ENCODE peak calls at places on chromosomes 7 and 10, in ten cellular contexts. One of them, this sample, is unnamed.

GRCh38 chr7:135197343-135197742 is 14.0 kb downstream of the WDR91 start:
- DNase-seq in activated T-helper 1 cell treated with anti-CD3 and anti-CD28 coated beads, Interleukin-12 subunit alpha, Interleukin-12 subunit beta, Interleukin-2, Interleukin-4 antibody, amounts not matched to agents 30 ng/mL and 10 ng/mL and 1 ng/mL, durations not matched to agents 14 hours and 24 hours and 36 hours: no peak
- DNase-seq in hippocampal formation: no peak
- DNase-seq in HCEC 1CT: no peak
- DNase-seq in activated T-helper 9 cell treated with anti-CD3 and anti-CD28 coated beads, Interleukin-2, amount 50 U/mL, for 16 hours: no peak
- DNase-seq in Panc1: no peak
- DNase-seq in AG10803: no peak
- DNase-seq in A172: no peak
- DNase-seq in non-pigmented ciliary epithelial cell: no peak
- DNase-seq in T follicular helper cell: no peak
- DNase-seq in this sample: no peak

GRCh38 chr10:11437391-11438241 is 173.8 kb downstream of the USP6NL start:
- DNase-seq in activated T-helper 1 cell treated with anti-CD3 and anti-CD28 coated beads, Interleukin-12 subunit alpha, Interleukin-12 subunit beta, Interleukin-2, Interleukin-4 antibody, amounts not matched to agents 30 ng/mL and 10 ng/mL and 1 ng/mL, durations not matched to agents 14 hours and 24 hours and 36 hours: no peak
- DNase-seq in hippocampal formation: no peak
- DNase-seq in HCEC 1CT: no peak
- DNase-seq in activated T-helper 9 cell treated with anti-CD3 and anti-CD28 coated beads, Interleukin-2, amount 50 U/mL, for 16 hours: no peak
- DNase-seq in Panc1: no peak
- DNase-seq in AG10803: no peak
- DNase-seq in A172: no peak
- DNase-seq in non-pigmented ciliary epithelial cell: no peak
- DNase-seq in T follicular helper cell: no peak
- DNase-seq in this sample: no peak

GRCh38 chr10:61136151-61136550 is 192.2 kb upstream of the RHOBTB1 start:
- DNase-seq in activated T-helper 1 cell treated with anti-CD3 and anti-CD28 coated beads, Interleukin-12 subunit alpha, Interleukin-12 subunit beta, Interleukin-2, Interleukin-4 antibody, amounts not matched to agents 30 ng/mL and 10 ng/mL and 1 ng/mL, durations not matched to agents 14 hours and 24 hours and 36 hours: no peak
- DNase-seq in hippocampal formation: no peak
- DNase-seq in HCEC 1CT: no peak
- DNase-seq in activated T-helper 9 cell treated with anti-CD3 and anti-CD28 coated beads, Interleukin-2, amount 50 U/mL, for 16 hours: no peak
- DNase-seq in Panc1: peak
- DNase-seq in AG10803: peak
- DNase-seq in A172: peak
- DNase-seq in non-pigmented ciliary epithelial cell: peak
- DNase-seq in T follicular helper cell: no peak
- DNase-seq in this sample: peak

GRCh38 chr10:124465003-124465776 is 3.6 kb downstream of the LHPP start:
- DNase-seq in activated T-helper 1 cell treated with anti-CD3 and anti-CD28 coated beads, Interleukin-12 subunit alpha, Interleukin-12 subunit beta, Interleukin-2, Interleukin-4 antibody, amounts not matched to agents 30 ng/mL and 10 ng/mL and 1 ng/mL, durations not matched to agents 14 hours and 24 hours and 36 hours: no peak
- DNase-seq in hippocampal formation: no peak
- DNase-seq in HCEC 1CT: no peak
- DNase-seq in activated T-helper 9 cell treated with anti-CD3 and anti-CD28 coated beads, Interleukin-2, amount 50 U/mL, for 16 hours: no peak
- DNase-seq in Panc1: no peak
- DNase-seq in AG10803: no peak
- DNase-seq in A172: no peak
- DNase-seq in non-pigmented ciliary epithelial cell: no peak
- DNase-seq in T follicular helper cell: no peak
- DNase-seq in this sample: no peak

GRCh38 chr10:12333382-12334185 is 15.8 kb upstream of the CAMK1D start:
- DNase-seq in activated T-helper 1 cell treated with anti-CD3 and anti-CD28 coated beads, Interleukin-12 subunit alpha, Interleukin-12 subunit beta, Interleukin-2, Interleukin-4 antibody, amounts not matched to agents 30 ng/mL and 10 ng/mL and 1 ng/mL, durations not matched to agents 14 hours and 24 hours and 36 hours: no peak
- DNase-seq in hippocampal formation: no peak
- DNase-seq in HCEC 1CT: peak
- DNase-seq in activated T-helper 9 cell treated with anti-CD3 and anti-CD28 coated beads, Interleukin-2, amount 50 U/mL, for 16 hours: peak
- DNase-seq in Panc1: peak
- DNase-seq in AG10803: peak
- DNase-seq in A172: peak
- DNase-seq in non-pigmented ciliary epithelial cell: peak
- DNase-seq in T follicular helper cell: no peak
- DNase-seq in this sample: peak

GRCh38 chr7:23685770-23686169 is 5.8 kb downstream of the FAM221A start:
- DNase-seq in activated T-helper 1 cell treated with anti-CD3 and anti-CD28 coated beads, Interleukin-12 subunit alpha, Interleukin-12 subunit beta, Interleukin-2, Interleukin-4 antibody, amounts not matched to agents 30 ng/mL and 10 ng/mL and 1 ng/mL, durations not matched to agents 14 hours and 24 hours and 36 hours: no peak
- DNase-seq in hippocampal formation: no peak
- DNase-seq in HCEC 1CT: no peak
- DNase-seq in activated T-helper 9 cell treated with anti-CD3 and anti-CD28 coated beads, Interleukin-2, amount 50 U/mL, for 16 hours: no peak
- DNase-seq in Panc1: no peak
- DNase-seq in AG10803: no peak
- DNase-seq in A172: no peak
- DNase-seq in non-pigmented ciliary epithelial cell: no peak
- DNase-seq in T follicular helper cell: no peak
- DNase-seq in this sample: peak

GRCh38 chr7:156639426-156640256 is 933 bp upstream of the RNF32 start:
- DNase-seq in activated T-helper 1 cell treated with anti-CD3 and anti-CD28 coated beads, Interleukin-12 subunit alpha, Interleukin-12 subunit beta, Interleukin-2, Interleukin-4 antibody, amounts not matched to agents 30 ng/mL and 10 ng/mL and 1 ng/mL, durations not matched to agents 14 hours and 24 hours and 36 hours: no peak
- DNase-seq in hippocampal formation: no peak
- DNase-seq in HCEC 1CT: no peak
- DNase-seq in activated T-helper 9 cell treated with anti-CD3 and anti-CD28 coated beads, Interleukin-2, amount 50 U/mL, for 16 hours: no peak
- DNase-seq in Panc1: no peak
- DNase-seq in AG10803: peak
- DNase-seq in A172: no peak
- DNase-seq in non-pigmented ciliary epithelial cell: no peak
- DNase-seq in T follicular helper cell: no peak
- DNase-seq in this sample: no peak

GRCh38 chr10:97376413-97376812 is 24.7 kb downstream of the RRP12 start:
- DNase-seq in activated T-helper 1 cell treated with anti-CD3 and anti-CD28 coated beads, Interleukin-12 subunit alpha, Interleukin-12 subunit beta, Interleukin-2, Interleukin-4 antibody, amounts not matched to agents 30 ng/mL and 10 ng/mL and 1 ng/mL, durations not matched to agents 14 hours and 24 hours and 36 hours: no peak
- DNase-seq in hippocampal formation: no peak
- DNase-seq in HCEC 1CT: no peak
- DNase-seq in activated T-helper 9 cell treated with anti-CD3 and anti-CD28 coated beads, Interleukin-2, amount 50 U/mL, for 16 hours: no peak
- DNase-seq in Panc1: no peak
- DNase-seq in AG10803: no peak
- DNase-seq in A172: no peak
- DNase-seq in non-pigmented ciliary epithelial cell: no peak
- DNase-seq in T follicular helper cell: no peak
- DNase-seq in this sample: no peak

GRCh38 chr10:25933653-25934608 is at the start of gene MYO3A:
- DNase-seq in activated T-helper 1 cell treated with anti-CD3 and anti-CD28 coated beads, Interleukin-12 subunit alpha, Interleukin-12 subunit beta, Interleukin-2, Interleukin-4 antibody, amounts not matched to agents 30 ng/mL and 10 ng/mL and 1 ng/mL, durations not matched to agents 14 hours and 24 hours and 36 hours: no peak
- DNase-seq in hippocampal formation: no peak
- DNase-seq in HCEC 1CT: no peak
- DNase-seq in activated T-helper 9 cell treated with anti-CD3 and anti-CD28 coated beads, Interleukin-2, amount 50 U/mL, for 16 hours: no peak
- DNase-seq in Panc1: no peak
- DNase-seq in AG10803: no peak
- DNase-seq in A172: no peak
- DNase-seq in non-pigmented ciliary epithelial cell: no peak
- DNase-seq in T follicular helper cell: no peak
- DNase-seq in this sample: peak

GRCh38 chr7:155868955-155869783 is 56.9 kb upstream of the SHH start:
- DNase-seq in activated T-helper 1 cell treated with anti-CD3 and anti-CD28 coated beads, Interleukin-12 subunit alpha, Interleukin-12 subunit beta, Interleukin-2, Interleukin-4 antibody, amounts not matched to agents 30 ng/mL and 10 ng/mL and 1 ng/mL, durations not matched to agents 14 hours and 24 hours and 36 hours: no peak
- DNase-seq in hippocampal formation: no peak
- DNase-seq in HCEC 1CT: no peak
- DNase-seq in activated T-helper 9 cell treated with anti-CD3 and anti-CD28 coated beads, Interleukin-2, amount 50 U/mL, for 16 hours: no peak
- DNase-seq in Panc1: no peak
- DNase-seq in AG10803: no peak
- DNase-seq in A172: no peak
- DNase-seq in non-pigmented ciliary epithelial cell: no peak
- DNase-seq in T follicular helper cell: no peak
- DNase-seq in this sample: no peak

GRCh38 chr10:122112021-122112616 is 123.2 kb downstream of the TACC2 start:
- DNase-seq in activated T-helper 1 cell treated with anti-CD3 and anti-CD28 coated beads, Interleukin-12 subunit alpha, Interleukin-12 subunit beta, Interleukin-2, Interleukin-4 antibody, amounts not matched to agents 30 ng/mL and 10 ng/mL and 1 ng/mL, durations not matched to agents 14 hours and 24 hours and 36 hours: no peak
- DNase-seq in hippocampal formation: no peak
- DNase-seq in HCEC 1CT: peak
- DNase-seq in activated T-helper 9 cell treated with anti-CD3 and anti-CD28 coated beads, Interleukin-2, amount 50 U/mL, for 16 hours: no peak
- DNase-seq in Panc1: no peak
- DNase-seq in AG10803: peak
- DNase-seq in A172: no peak
- DNase-seq in non-pigmented ciliary epithelial cell: no peak
- DNase-seq in T follicular helper cell: no peak
- DNase-seq in this sample: no peak

GRCh38 chr10:67666416-67667043 is 29.5 kb downstream of the CTNNA3 start:
- DNase-seq in activated T-helper 1 cell treated with anti-CD3 and anti-CD28 coated beads, Interleukin-12 subunit alpha, Interleukin-12 subunit beta, Interleukin-2, Interleukin-4 antibody, amounts not matched to agents 30 ng/mL and 10 ng/mL and 1 ng/mL, durations not matched to agents 14 hours and 24 hours and 36 hours: no peak
- DNase-seq in hippocampal formation: no peak
- DNase-seq in HCEC 1CT: peak
- DNase-seq in activated T-helper 9 cell treated with anti-CD3 and anti-CD28 coated beads, Interleukin-2, amount 50 U/mL, for 16 hours: no peak
- DNase-seq in Panc1: peak
- DNase-seq in AG10803: peak
- DNase-seq in A172: peak
- DNase-seq in non-pigmented ciliary epithelial cell: no peak
- DNase-seq in T follicular helper cell: no peak
- DNase-seq in this sample: peak

GRCh38 chr10:102770792-102771191 is 27.0 kb downstream of the WBP1L start:
- DNase-seq in activated T-helper 1 cell treated with anti-CD3 and anti-CD28 coated beads, Interleukin-12 subunit alpha, Interleukin-12 subunit beta, Interleukin-2, Interleukin-4 antibody, amounts not matched to agents 30 ng/mL and 10 ng/mL and 1 ng/mL, durations not matched to agents 14 hours and 24 hours and 36 hours: no peak
- DNase-seq in hippocampal formation: no peak
- DNase-seq in HCEC 1CT: peak
- DNase-seq in activated T-helper 9 cell treated with anti-CD3 and anti-CD28 coated beads, Interleukin-2, amount 50 U/mL, for 16 hours: no peak
- DNase-seq in Panc1: no peak
- DNase-seq in AG10803: peak
- DNase-seq in A172: no peak
- DNase-seq in non-pigmented ciliary epithelial cell: no peak
- DNase-seq in T follicular helper cell: no peak
- DNase-seq in this sample: no peak

GRCh38 chr7:78443811-78444210 is 645.2 kb downstream of the PHTF2 start:
- DNase-seq in activated T-helper 1 cell treated with anti-CD3 and anti-CD28 coated beads, Interleukin-12 subunit alpha, Interleukin-12 subunit beta, Interleukin-2, Interleukin-4 antibody, amounts not matched to agents 30 ng/mL and 10 ng/mL and 1 ng/mL, durations not matched to agents 14 hours and 24 hours and 36 hours: no peak
- DNase-seq in hippocampal formation: no peak
- DNase-seq in HCEC 1CT: no peak
- DNase-seq in activated T-helper 9 cell treated with anti-CD3 and anti-CD28 coated beads, Interleukin-2, amount 50 U/mL, for 16 hours: no peak
- DNase-seq in Panc1: no peak
- DNase-seq in AG10803: no peak
- DNase-seq in A172: no peak
- DNase-seq in non-pigmented ciliary epithelial cell: no peak
- DNase-seq in T follicular helper cell: no peak
- DNase-seq in this sample: no peak

GRCh38 chr7:105776986-105777910 is 99.2 kb downstream of the ATXN7L1 start:
- DNase-seq in activated T-helper 1 cell treated with anti-CD3 and anti-CD28 coated beads, Interleukin-12 subunit alpha, Interleukin-12 subunit beta, Interleukin-2, Interleukin-4 antibody, amounts not matched to agents 30 ng/mL and 10 ng/mL and 1 ng/mL, durations not matched to agents 14 hours and 24 hours and 36 hours: no peak
- DNase-seq in hippocampal formation: no peak
- DNase-seq in HCEC 1CT: peak
- DNase-seq in activated T-helper 9 cell treated with anti-CD3 and anti-CD28 coated beads, Interleukin-2, amount 50 U/mL, for 16 hours: no peak
- DNase-seq in Panc1: no peak
- DNase-seq in AG10803: peak
- DNase-seq in A172: peak
- DNase-seq in non-pigmented ciliary epithelial cell: no peak
- DNase-seq in T follicular helper cell: no peak
- DNase-seq in this sample: no peak

This sample was measured in NCI-H226.